ENCODE peak calls at places on chromosomes 6 and 20, in four cellular contexts. One of them, this sample, is unnamed.

GRCh38 chr6:56220078-56220477 is 27.3 kb downstream of the COL21A1 start:
- DNase-seq in HepG2: no peak
- DNase-seq in K562: no peak
- DNase-seq in WTC11: no peak
- DNase-seq in this sample: peak; percentile 53

GRCh38 chr20:3307078-3307477 is 68.1 kb upstream of the SLC4A11 start:
- DNase-seq in K562: no peak
- DNase-seq in WTC11: no peak
- DNase-seq in HepG2: no peak
- DNase-seq in this sample: no peak

GRCh38 chr6:27888576-27888975 is 23.6 kb downstream of the OR2B2 start:
- DNase-seq in K562: no peak
- DNase-seq in WTC11: no peak
- DNase-seq in HepG2: no peak
- DNase-seq in this sample: no peak

GRCh38 chr6:160783741-160784140 is 81.7 kb downstream of the PLG start:
- DNase-seq in K562: no peak
- DNase-seq in WTC11: no peak
- DNase-seq in HepG2: no peak
- DNase-seq in this sample: no peak

GRCh38 chr6:47631248-47632196 is 66.9 kb upstream of the ADGRF4 start:
- DNase-seq in K562: peak; percentile 48
- DNase-seq in WTC11: no peak
- DNase-seq in HepG2: peak; percentile 66
- DNase-seq in this sample: peak; percentile 50

GRCh38 chr20:32742322-32743236 is 688 bp downstream of the COMMD7 start:
- DNase-seq in WTC11: no peak
- DNase-seq in HepG2: no peak
- DNase-seq in K562: no peak
- DNase-seq in this sample: no peak

GRCh38 chr6:234706-235372 is 57.4 kb upstream of the DUSP22 start:
- DNase-seq in K562: no peak
- DNase-seq in WTC11: no peak
- DNase-seq in HepG2: no peak
- DNase-seq in this sample: no peak

GRCh38 chr6:121890307-121890910 is 455.0 kb downstream of the GJA1 start:
- DNase-seq in HepG2: no peak
- DNase-seq in WTC11: no peak
- DNase-seq in K562: no peak
- DNase-seq in this sample: no peak

GRCh38 chr6:85923013-85923430 is 280.3 kb upstream of the SYNCRIP start:
- DNase-seq in K562: peak; percentile 17
- DNase-seq in WTC11: peak; percentile 31
- DNase-seq in HepG2: peak; percentile 41
- DNase-seq in this sample: peak; percentile 35
- TF ChIP-seq HMGXB4 in K562: no peak
- TF ChIP-seq HMGXB4 in WTC11: no peak
- TF ChIP-seq HMGXB4 in HepG2: no peak
- TF ChIP-seq HMGXB4 in this sample: no peak

GRCh38 chr20:25364879-25365699 is 25.5 kb downstream of the ABHD12 start:
- DNase-seq in WTC11: no peak
- DNase-seq in K562: no peak
- DNase-seq in HepG2: no peak
- DNase-seq in this sample: no peak

GRCh38 chr20:25364180-25364788 is 26.4 kb downstream of the ABHD12 start:
- DNase-seq in WTC11: no peak
- DNase-seq in K562: no peak
- DNase-seq in HepG2: no peak
- DNase-seq in this sample: no peak

GRCh38 chr20:25360631-25361286 is 29.9 kb downstream of the ABHD12 start:
- DNase-seq in K562: no peak
- DNase-seq in HepG2: no peak
- DNase-seq in WTC11: no peak
- DNase-seq in this sample: no peak

GRCh38 chr20:25356294-25356933 is 34.2 kb downstream of the ABHD12 start:
- DNase-seq in HepG2: no peak
- DNase-seq in WTC11: peak; percentile 65
- DNase-seq in K562: no peak
- DNase-seq in this sample: no peak

GRCh38 chr20:25361287-25361683 is 29.4 kb downstream of the ABHD12 start:
- DNase-seq in K562: no peak
- DNase-seq in WTC11: no peak
- DNase-seq in HepG2: peak; percentile 33
- DNase-seq in this sample: peak; percentile 57
- TF ChIP-seq HMGXB4 in K562: no peak
- TF ChIP-seq HMGXB4 in WTC11: no peak
- TF ChIP-seq HMGXB4 in HepG2: no peak
- TF ChIP-seq HMGXB4 in this sample: no peak

GRCh38 chr6:95949985-95950384 is 65.8 kb upstream of the FUT9 start:
- DNase-seq in HepG2: no peak
- DNase-seq in K562: no peak
- DNase-seq in WTC11: no peak
- DNase-seq in this sample: no peak
- TF ChIP-seq HMGXB4 in HepG2: no peak
- TF ChIP-seq HMGXB4 in K562: no peak
- TF ChIP-seq HMGXB4 in WTC11: no peak
- TF ChIP-seq HMGXB4 in this sample: no peak

DNA sequence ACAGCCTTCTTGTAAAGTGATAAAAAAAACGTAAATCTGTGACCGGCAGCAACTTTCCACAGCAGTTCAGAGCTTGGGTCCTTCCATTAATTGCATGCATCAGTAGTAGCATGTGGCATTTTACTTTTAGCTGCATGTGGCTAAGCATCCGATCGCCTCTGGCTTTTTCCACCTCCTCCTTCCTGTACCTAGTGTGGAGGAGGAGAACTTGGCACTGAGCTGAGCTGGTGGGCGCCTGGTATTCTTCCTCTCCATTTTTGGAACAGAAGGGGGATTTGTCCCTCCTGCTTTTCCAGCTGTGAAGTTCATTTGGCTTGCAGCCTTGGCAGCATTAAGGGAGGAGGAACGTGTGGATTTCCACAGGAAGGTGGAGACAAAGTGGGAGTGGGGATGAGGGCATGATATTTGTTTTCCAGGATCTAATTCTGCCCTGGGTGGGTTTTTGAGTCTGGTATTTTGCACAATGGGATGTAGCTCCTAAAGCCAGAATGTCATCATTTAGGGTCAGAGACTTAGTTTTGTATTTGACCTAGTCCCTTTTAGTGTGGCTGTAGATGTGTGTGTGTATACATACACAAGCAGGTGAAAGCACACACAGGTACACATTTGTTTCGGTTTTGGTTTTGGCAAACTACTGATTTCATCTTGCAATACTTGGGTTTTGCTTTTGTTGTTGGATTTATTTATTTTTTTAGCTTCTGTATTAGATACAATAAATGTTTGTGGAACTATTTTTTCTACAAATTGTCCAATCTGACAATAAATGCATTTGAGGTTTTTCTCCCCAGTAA is 90.0 kb downstream of the SASH1 start:
- DNase-seq in K562: no peak
- DNase-seq in WTC11: no peak
- DNase-seq in HepG2: no peak
- DNase-seq in this sample: no peak
- TF ChIP-seq HMGXB4 in K562: no peak
- TF ChIP-seq HMGXB4 in WTC11: no peak
- TF ChIP-seq HMGXB4 in HepG2: no peak
- TF ChIP-seq HMGXB4 in this sample: no peak

GRCh38 chr6:20284672-20285071 is 72.4 kb upstream of the MBOAT1 start:
- DNase-seq in HepG2: no peak
- DNase-seq in WTC11: no peak
- DNase-seq in K562: no peak
- DNase-seq in this sample: no peak

GRCh38 chr6:20291764-20292227 is 79.5 kb upstream of the MBOAT1 start:
- DNase-seq in WTC11: peak; percentile 87
- DNase-seq in HepG2: peak; percentile 75
- DNase-seq in K562: peak; percentile 81
- DNase-seq in this sample: peak; percentile 81

GRCh38 chr6:20292905-20293304 is 80.6 kb upstream of the MBOAT1 start:
- DNase-seq in WTC11: no peak
- DNase-seq in K562: no peak
- DNase-seq in HepG2: no peak
- DNase-seq in this sample: no peak

DNA sequence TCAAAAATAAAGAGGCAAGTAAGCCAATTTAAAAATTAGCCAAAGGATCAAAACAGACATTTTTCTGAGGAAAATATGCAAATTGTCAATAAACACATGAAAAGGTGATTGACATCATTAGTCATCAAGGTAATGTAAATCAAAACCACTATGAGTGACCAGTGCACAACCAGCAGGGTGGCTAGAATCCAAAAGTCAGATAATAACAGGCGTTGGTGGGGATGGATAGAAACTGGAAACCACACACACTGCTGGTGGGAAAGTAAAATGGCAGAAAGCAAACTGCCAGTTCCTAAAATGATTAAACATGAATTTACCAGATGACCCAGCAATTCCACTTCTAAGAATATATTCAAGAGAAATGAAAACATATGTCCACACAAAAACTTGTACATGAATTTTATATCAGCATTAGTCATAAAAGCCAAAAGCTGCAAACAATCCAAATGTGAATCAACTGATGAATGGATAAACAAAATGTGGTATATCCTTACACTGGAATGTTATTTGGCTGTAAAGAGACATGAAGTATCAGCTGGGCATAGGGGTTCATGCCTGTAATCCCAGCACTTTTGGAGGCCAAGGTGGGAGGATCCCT is 74.8 kb upstream of the MBOAT1 start:
- DNase-seq in K562: no peak
- DNase-seq in HepG2: no peak
- DNase-seq in WTC11: no peak
- DNase-seq in this sample: no peak
- TF ChIP-seq HMGXB4 in K562: no peak
- TF ChIP-seq HMGXB4 in HepG2: no peak
- TF ChIP-seq HMGXB4 in WTC11: no peak
- TF ChIP-seq HMGXB4 in this sample: no peak

GRCh38 chr6:88004707-88005106 is 42.9 kb upstream of the SPACA1 start:
- DNase-seq in WTC11: no peak
- DNase-seq in K562: no peak
- DNase-seq in HepG2: no peak
- DNase-seq in this sample: no peak
- TF ChIP-seq HMGXB4 in WTC11: no peak
- TF ChIP-seq HMGXB4 in K562: no peak
- TF ChIP-seq HMGXB4 in HepG2: no peak
- TF ChIP-seq HMGXB4 in this sample: no peak

GRCh38 chr20:35122787-35123405 is 24.2 kb downstream of the EDEM2 start:
- DNase-seq in HepG2: no peak
- DNase-seq in K562: no peak
- DNase-seq in WTC11: no peak
- DNase-seq in this sample: no peak

GRCh38 chr20:35121186-35121585 is 25.9 kb downstream of the EDEM2 start:
- DNase-seq in WTC11: no peak
- DNase-seq in HepG2: no peak
- DNase-seq in K562: peak; percentile 50
- DNase-seq in this sample: no peak

GRCh38 chr20:35117629-35118028 is 25.0 kb upstream of the TRPC4AP start:
- DNase-seq in K562: no peak
- DNase-seq in WTC11: no peak
- DNase-seq in HepG2: no peak
- DNase-seq in this sample: no peak

GRCh38 chr20:35117148-35117547 is 24.5 kb upstream of the TRPC4AP start:
- DNase-seq in HepG2: no peak
- DNase-seq in WTC11: no peak
- DNase-seq in K562: no peak
- DNase-seq in this sample: no peak

GRCh38 chr20:35120012-35120701 is 27.0 kb downstream of the EDEM2 start:
- DNase-seq in WTC11: no peak
- DNase-seq in HepG2: no peak
- DNase-seq in K562: peak; percentile 85
- DNase-seq in this sample: no peak
- TF ChIP-seq HMGXB4 in WTC11: no peak
- TF ChIP-seq HMGXB4 in HepG2: no peak
- TF ChIP-seq HMGXB4 in K562: no peak
- TF ChIP-seq HMGXB4 in this sample: no peak

GRCh38 chr6:162153120-162153519 is 574.4 kb downstream of the PRKN start:
- DNase-seq in WTC11: no peak
- DNase-seq in K562: no peak
- DNase-seq in HepG2: no peak
- DNase-seq in this sample: no peak

GRCh38 chr6:162149786-162150185 is 577.8 kb downstream of the PRKN start:
- DNase-seq in K562: no peak
- DNase-seq in WTC11: no peak
- DNase-seq in HepG2: no peak
- DNase-seq in this sample: no peak

GRCh38 chr6:162151050-162151658 is 576.4 kb downstream of the PRKN start:
- DNase-seq in HepG2: no peak
- DNase-seq in K562: no peak
- DNase-seq in WTC11: no peak
- DNase-seq in this sample: no peak

GRCh38 chr6:162147281-162147680 is 580.3 kb downstream of the PRKN start:
- DNase-seq in HepG2: no peak
- DNase-seq in K562: no peak
- DNase-seq in WTC11: no peak
- DNase-seq in this sample: no peak

DNA sequence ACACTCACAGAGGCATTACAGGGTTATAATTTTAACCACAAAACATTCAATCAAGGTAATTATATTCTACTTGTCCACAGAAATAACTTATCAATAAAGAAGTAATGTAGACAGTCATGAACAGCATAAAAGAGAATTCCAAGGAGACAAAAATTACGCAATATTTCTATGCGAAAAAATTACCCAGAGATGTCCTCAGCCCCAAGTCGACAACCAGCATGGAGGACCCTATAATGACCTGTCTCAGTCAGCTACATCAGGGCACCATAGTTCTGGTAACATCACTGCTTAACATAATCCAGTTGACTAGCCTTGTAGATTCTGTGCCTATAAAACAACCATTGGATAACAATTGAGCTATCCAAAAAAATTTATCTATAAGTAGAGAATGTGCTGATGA is 579.8 kb downstream of the PRKN start:
- DNase-seq in HepG2: no peak
- DNase-seq in K562: no peak
- DNase-seq in WTC11: no peak
- DNase-seq in this sample: no peak
- TF ChIP-seq HMGXB4 in HepG2: no peak
- TF ChIP-seq HMGXB4 in K562: no peak
- TF ChIP-seq HMGXB4 in WTC11: no peak
- TF ChIP-seq HMGXB4 in this sample: no peak

GRCh38 chr6:158358450-158359077 is 46.3 kb downstream of the TULP4 start:
- DNase-seq in HepG2: no peak
- DNase-seq in WTC11: no peak
- DNase-seq in K562: no peak
- DNase-seq in this sample: no peak
- TF ChIP-seq HMGXB4 in HepG2: no peak
- TF ChIP-seq HMGXB4 in WTC11: no peak
- TF ChIP-seq HMGXB4 in K562: no peak
- TF ChIP-seq HMGXB4 in this sample: no peak

This sample was measured in A549.